ENCODE peak calls at places on chromosomes 12 and 14, in six cellular contexts. Q is caudate nucleus, X is ovary, C is upper lobe of left lung, K is small intestine, Z is pancreas. O is an unnamed sample.

GRCh38 chr12:105239304-105239703 is 3.3 kb upstream of the APPL2 start:
- DNase-seq in Q (no peak), X (no peak), C (no peak), K (peak), Z (no peak), O (no peak)

GRCh38 chr12:3335078-3335487 is 155.9 kb upstream of the PRMT8 start:
- DNase-seq in Q (no peak), X (no peak), C (no peak), K (no peak), Z (no peak), O (no peak)

GRCh38 chr14:101470266-101470665 is 91.0 kb upstream of the DIO3 start:
- DNase-seq in Q (no peak), X (no peak), C (no peak), K (no peak), Z (no peak), O (no peak)

GRCh38 chr12:57388425-57388824 is 42.4 kb downstream of the R3HDM2 start:
- DNase-seq in Q (no peak), X (no peak), C (no peak), K (no peak), Z (no peak), O (no peak)

GRCh38 chr14:101507306-101508150 is 53.8 kb upstream of the DIO3 start:
- DNase-seq in Q (no peak), X (no peak), C (no peak), K (no peak), Z (no peak), O (no peak)

GRCh38 chr14:32457213-32457920 is 128.3 kb downstream of the AKAP6 start:
- DNase-seq in Q (no peak), X (no peak), C (no peak), K (no peak), Z (no peak), O (no peak)

GRCh38 chr14:61326847-61327246 is 5.5 kb downstream of the PRKCH start:
- DNase-seq in Q (no peak), X (peak), C (no peak), K (no peak), Z (peak), O (no peak)

GRCh38 chr12:93957870-93958269 is 190.5 kb upstream of the PLXNC1 start:
- DNase-seq in Q (no peak), X (no peak), C (no peak), K (no peak), Z (no peak), O (no peak)

GRCh38 chr14:50447491-50447890 is 50.8 kb upstream of the CDKL1 start:
- DNase-seq in Q (no peak), X (no peak), C (no peak), K (peak), Z (no peak), O (no peak)

GRCh38 chr12:117072736-117073475 is 26.3 kb downstream of the TESC start:
- DNase-seq in Q (no peak), X (no peak), C (no peak), K (no peak), Z (no peak), O (no peak)

GRCh38 chr12:75665216-75665615 is 153.8 kb upstream of the KRR1 start:
- DNase-seq in Q (no peak), X (no peak), C (no peak), K (no peak), Z (no peak), O (no peak)

GRCh38 chr12:15629761-15630160 is 159.4 kb downstream of the EPS8 start:
- DNase-seq in Q (no peak), X (no peak), C (no peak), K (no peak), Z (no peak), O (no peak)

GRCh38 chr12:67068204-67068731 is 200.9 kb upstream of the CAND1 start:
- DNase-seq in Q (no peak), X (no peak), C (no peak), K (peak), Z (no peak), O (no peak)

GRCh38 chr12:91877461-91878230 is 268.0 kb downstream of the BTG1 start:
- DNase-seq in Q (no peak), X (no peak), C (no peak), K (peak), Z (no peak), O (no peak)

GRCh38 chr14:20413785-20414117 is 450 bp upstream of the TEP1 start:
- DNase-seq in Q (no peak), X (no peak), C (no peak), K (peak), Z (no peak), O (no peak)

GRCh38 chr14:32366256-32366655 is 37.2 kb downstream of the AKAP6 start:
- DNase-seq in Q (peak), X (no peak), C (no peak), K (no peak), Z (no peak), O (peak)

DNA sequence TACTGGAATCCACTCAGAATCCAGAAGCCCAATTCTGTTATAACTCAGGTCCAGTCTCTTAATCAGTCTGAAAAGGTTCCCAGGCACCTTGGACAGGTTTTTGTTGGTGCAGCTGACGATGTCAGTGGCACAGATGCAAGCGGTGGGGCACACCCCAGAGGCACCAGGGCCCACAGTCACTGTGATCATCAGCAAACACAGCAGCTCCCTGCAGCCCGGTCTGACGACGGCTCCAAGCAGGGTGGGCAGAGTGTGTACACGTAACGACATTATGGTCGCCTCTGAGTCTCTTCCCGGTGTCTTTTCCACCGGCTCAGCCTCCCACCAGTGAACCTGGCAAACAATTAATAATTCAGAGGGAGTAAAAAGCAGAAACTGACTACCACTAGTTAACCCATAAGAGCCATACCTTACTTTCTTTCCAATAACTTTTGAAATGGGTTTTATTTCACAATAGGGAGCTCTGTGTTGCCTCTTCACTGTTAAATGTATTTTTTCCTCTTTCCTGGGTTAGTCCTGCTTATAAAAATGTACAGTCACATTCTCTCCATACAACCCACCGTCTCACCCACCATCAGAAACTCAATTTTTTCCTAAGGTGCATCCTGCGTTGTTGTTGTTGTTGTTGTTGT is 572 bp upstream of the PCED1B start:
- DNase-seq in Q (no peak), X (peak), C (peak), K (peak), Z (peak), O (no peak)
- H3K27ac ChIP-seq in Q (no peak), X (peak), C (peak), K (peak), Z (peak), O (no peak)

GRCh38 chr14:68935761-68936209 is 43.3 kb downstream of the ACTN1 start:
- DNase-seq in Q (no peak), X (no peak), C (no peak), K (no peak), Z (peak), O (no peak)
- H3K27ac ChIP-seq in Q (peak), X (no peak), C (no peak), K (peak), Z (peak), O (no peak)

DNA sequence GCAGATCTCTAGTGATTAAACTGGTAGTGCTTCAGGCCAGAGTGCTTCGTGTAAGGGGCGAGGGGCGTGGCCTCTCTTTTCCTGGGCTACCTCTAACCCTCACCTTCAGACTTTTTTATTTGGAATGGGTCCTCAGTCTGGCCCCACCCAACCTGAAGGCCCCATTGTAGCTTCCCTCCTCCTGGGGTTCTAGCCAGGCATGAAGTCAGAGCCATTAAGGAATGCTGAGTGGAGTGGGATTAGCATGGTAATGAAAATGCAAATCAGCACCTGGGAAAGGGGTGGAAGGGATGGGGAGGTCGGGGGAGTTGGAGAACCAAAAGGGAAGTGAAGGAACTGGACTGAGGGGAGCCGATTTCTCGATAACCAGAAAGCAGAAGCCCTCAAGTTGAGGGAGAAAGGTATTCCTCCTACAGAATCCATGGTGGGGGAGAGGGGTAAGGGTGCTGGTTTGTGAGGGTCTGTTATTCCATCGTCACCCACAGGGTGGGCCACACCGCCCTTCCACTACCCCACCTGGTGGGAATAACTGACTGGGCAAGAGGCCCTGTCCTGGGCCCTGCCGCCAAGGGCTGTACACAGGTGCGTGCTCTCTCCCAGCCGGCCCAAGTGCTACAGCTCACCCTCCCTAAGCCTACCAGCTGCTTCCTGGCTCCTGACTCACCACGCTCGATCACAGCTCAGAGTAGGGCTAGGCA is 14.1 kb downstream of the ZFHX2 start:
- DNase-seq in Q (no peak), X (no peak), C (no peak), K (no peak), Z (no peak), O (no peak)
- H3K27ac ChIP-seq in Q (peak), X (no peak), C (no peak), K (no peak), Z (no peak), O (peak)

DNA sequence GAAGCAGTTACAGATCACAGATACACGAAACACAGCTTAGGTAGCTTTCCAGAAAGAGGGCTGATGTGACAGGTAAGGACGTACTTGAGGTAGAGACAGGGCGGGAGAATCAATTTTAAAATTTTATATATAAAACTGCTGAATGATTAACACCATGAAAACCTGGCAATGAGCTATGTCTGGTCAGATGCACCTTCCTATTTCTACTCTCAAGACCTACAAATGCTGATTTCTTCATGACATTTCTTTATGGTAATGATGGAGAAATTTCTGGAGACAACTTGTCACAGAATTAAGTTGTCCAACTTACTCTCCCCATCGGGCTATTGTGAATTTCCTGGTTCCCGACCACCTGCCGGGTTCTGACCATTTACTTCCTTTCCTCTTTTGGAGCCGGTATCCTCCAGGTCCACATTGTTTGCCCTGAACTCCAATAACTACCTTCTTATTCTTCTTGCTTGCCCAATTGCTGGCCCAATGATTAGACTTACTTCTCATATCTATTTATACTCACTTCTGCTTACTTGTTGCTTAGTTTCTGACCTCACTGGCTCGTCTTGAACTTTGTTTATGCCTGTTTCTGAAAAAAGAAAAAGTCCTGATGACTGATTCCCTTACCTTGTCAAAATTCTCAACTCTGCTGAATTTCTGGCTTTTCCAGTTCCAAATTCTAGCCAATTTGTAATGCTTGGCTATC is 12.8 kb upstream of the ATP2B1 start:
- DNase-seq in Q (no peak), X (no peak), C (no peak), K (no peak), Z (no peak), O (no peak)
- H3K27ac ChIP-seq in Q (no peak), X (no peak), C (no peak), K (no peak), Z (no peak), O (no peak)

GRCh38 chr14:68263563-68264350 is 444.2 kb downstream of the RAD51B start:
- DNase-seq in Q (no peak), X (no peak), C (no peak), K (no peak), Z (no peak), O (no peak)

GRCh38 chr14:68261092-68261842 is 441.7 kb downstream of the RAD51B start:
- DNase-seq in Q (no peak), X (no peak), C (no peak), K (no peak), Z (no peak), O (no peak)

GRCh38 chr14:68257969-68258368 is 438.4 kb downstream of the RAD51B start:
- DNase-seq in Q (no peak), X (no peak), C (no peak), K (no peak), Z (no peak), O (no peak)

GRCh38 chr14:68262567-68262966 is 443.0 kb downstream of the RAD51B start:
- DNase-seq in Q (no peak), X (no peak), C (no peak), K (no peak), Z (no peak), O (no peak)

GRCh38 chr14:68260121-68260520 is 440.5 kb downstream of the RAD51B start:
- DNase-seq in Q (no peak), X (no peak), C (no peak), K (no peak), Z (no peak), O (no peak)
- H3K27ac ChIP-seq in Q (no peak), X (no peak), C (no peak), K (no peak), Z (no peak), O (no peak)

GRCh38 chr12:126198516-126198915 is 1133.3 kb downstream of the AACS start:
- DNase-seq in Q (no peak), X (no peak), C (no peak), K (no peak), Z (no peak), O (no peak)
- H3K27ac ChIP-seq in Q (no peak), X (no peak), C (no peak), K (no peak), Z (peak), O (no peak)